ENCODE peak calls at places on chromosomes 11 and 22, in four cellular contexts. A, L, N and Q are unnamed samples.

GRCh38 chr22:36563444-36563843 is 34.5 kb upstream of the EIF3D start:
- DNase-seq in A (no peak), L (no peak), N (no peak), Q (no peak)

GRCh38 chr11:30786392-30787120 is 200.4 kb upstream of the MPPED2 start:
- DNase-seq in A (no peak), L (no peak), N (no peak), Q (no peak)

GRCh38 chr11:64048042-64048854 is 12.5 kb downstream of the FLRT1 start:
- DNase-seq in A (no peak), L (peak; percentile 23), N (no peak), Q (no peak)

GRCh38 chr22:30919973-30920372 is 48.6 kb downstream of the MORC2 start:
- DNase-seq in A (no peak), L (no peak), N (no peak), Q (no peak)

GRCh38 chr11:32430586-32431357 is 4.6 kb downstream of the WT1 start:
- DNase-seq in A (no peak), L (no peak), N (no peak), Q (no peak)

GRCh38 chr11:117424781-117425180 is 97.1 kb downstream of the CEP164 start:
- DNase-seq in A (no peak), L (peak; percentile 25), N (peak; percentile 25), Q (no peak)

GRCh38 chr22:36221799-36222751 is 17.3 kb downstream of the APOL2 start:
- DNase-seq in A (peak; percentile 51), L (peak; percentile 32), N (peak; percentile 48), Q (peak; percentile 62)

GRCh38 chr11:58880166-58880565 is 35.7 kb upstream of the GLYATL2 start:
- DNase-seq in A (no peak), L (no peak), N (no peak), Q (no peak)

GRCh38 chr11:110433393-110434333 is 3.9 kb downstream of the FDX1 start:
- DNase-seq in A (peak; percentile 30), L (peak; percentile 45), N (peak; percentile 47), Q (no peak)

GRCh38 chr11:28860898-28861297 is 752.7 kb downstream of the METTL15 start:
- DNase-seq in A (peak; percentile 63), L (no peak), N (peak; percentile 2), Q (no peak)

GRCh38 chr11:86623041-86623621 is 49.3 kb downstream of the ME3 start:
- DNase-seq in A (no peak), L (no peak), N (no peak), Q (no peak)

GRCh38 chr22:30647536-30647935 is 12.0 kb downstream of the SLC35E4 start:
- DNase-seq in A (no peak), L (no peak), N (peak; percentile 62), Q (no peak)